ENCODE peak calls at places on chromosomes 11 and 22, in seven cellular contexts. One of them, this sample, is unnamed.
A peak's percentile ranks its signal among the peaks of the same experiment; 100 is the strongest.

GRCh38 chr11:125494987-125495725 is 909 bp downstream of the FEZ1 start:
- DNase-seq in NCI-H774: no peak
- DNase-seq in non-pigmented ciliary epithelial cell: no peak
- DNase-seq in amniotic stem cell: peak; percentile 2
- DNase-seq in activated T-cell treated with anti-CD3 and anti-CD28 coated beads, Interleukin-2, amount 50 U/mL, for 48 hours: peak; percentile 35
- DNase-seq in HFFc6: no peak
- DNase-seq in SK-MEL-5: no peak
- DNase-seq in this sample: no peak

GRCh38 chr22:36337365-36338130 is 50.2 kb downstream of the MYH9 start:
- DNase-seq in non-pigmented ciliary epithelial cell: no peak
- DNase-seq in amniotic stem cell: no peak
- DNase-seq in HFFc6: no peak
- DNase-seq in NCI-H774: no peak
- DNase-seq in activated T-cell treated with anti-CD3 and anti-CD28 coated beads, Interleukin-2, amount 50 U/mL, for 48 hours: no peak
- DNase-seq in SK-MEL-5: no peak
- DNase-seq in this sample: no peak

GRCh38 chr22:26215766-26216165 is 46.5 kb downstream of the SEZ6L start:
- DNase-seq in non-pigmented ciliary epithelial cell: no peak
- DNase-seq in SK-MEL-5: no peak
- DNase-seq in HFFc6: no peak
- DNase-seq in activated T-cell treated with anti-CD3 and anti-CD28 coated beads, Interleukin-2, amount 50 U/mL, for 48 hours: no peak
- DNase-seq in amniotic stem cell: no peak
- DNase-seq in NCI-H774: no peak
- DNase-seq in this sample: no peak

GRCh38 chr11:83042966-83043711 is 28.6 kb downstream of the RAB30 start:
- DNase-seq in SK-MEL-5: peak; percentile 88
- DNase-seq in activated T-cell treated with anti-CD3 and anti-CD28 coated beads, Interleukin-2, amount 50 U/mL, for 48 hours: no peak
- DNase-seq in amniotic stem cell: no peak
- DNase-seq in non-pigmented ciliary epithelial cell: no peak
- DNase-seq in HFFc6: peak; percentile 17
- DNase-seq in NCI-H774: no peak
- DNase-seq in this sample: no peak

GRCh38 chr11:112025682-112026081 is 474 bp downstream of the DLAT start:
- DNase-seq in HFFc6: peak; percentile 13
- DNase-seq in amniotic stem cell: no peak
- DNase-seq in NCI-H774: no peak
- DNase-seq in SK-MEL-5: no peak
- DNase-seq in non-pigmented ciliary epithelial cell: no peak
- DNase-seq in activated T-cell treated with anti-CD3 and anti-CD28 coated beads, Interleukin-2, amount 50 U/mL, for 48 hours: no peak
- DNase-seq in this sample: no peak

GRCh38 chr22:50546326-50547230 is 879 bp downstream of the KLHDC7B start:
- DNase-seq in NCI-H774: no peak
- DNase-seq in activated T-cell treated with anti-CD3 and anti-CD28 coated beads, Interleukin-2, amount 50 U/mL, for 48 hours: no peak
- DNase-seq in SK-MEL-5: no peak
- DNase-seq in HFFc6: no peak
- DNase-seq in non-pigmented ciliary epithelial cell: no peak
- DNase-seq in amniotic stem cell: no peak
- DNase-seq in this sample: no peak

GRCh38 chr11:72245232-72245816 is 1.3 kb upstream of the PHOX2A start:
- DNase-seq in amniotic stem cell: no peak
- DNase-seq in NCI-H774: no peak
- DNase-seq in HFFc6: no peak
- DNase-seq in SK-MEL-5: no peak
- DNase-seq in non-pigmented ciliary epithelial cell: no peak
- DNase-seq in activated T-cell treated with anti-CD3 and anti-CD28 coated beads, Interleukin-2, amount 50 U/mL, for 48 hours: no peak
- DNase-seq in this sample: no peak

GRCh38 chr11:119306373-119306890 is 10.5 kb downstream of the MCAM start:
- DNase-seq in SK-MEL-5: peak; percentile 73
- DNase-seq in activated T-cell treated with anti-CD3 and anti-CD28 coated beads, Interleukin-2, amount 50 U/mL, for 48 hours: peak; percentile 54
- DNase-seq in HFFc6: no peak
- DNase-seq in amniotic stem cell: no peak
- DNase-seq in NCI-H774: no peak
- DNase-seq in non-pigmented ciliary epithelial cell: no peak
- DNase-seq in this sample: no peak

GRCh38 chr11:59754859-59755700 is at the start of gene STX3:
- DNase-seq in NCI-H774: peak; percentile 52
- DNase-seq in HFFc6: peak; percentile 85
- DNase-seq in non-pigmented ciliary epithelial cell: no peak
- DNase-seq in amniotic stem cell: peak; percentile 17
- DNase-seq in SK-MEL-5: peak; percentile 67
- DNase-seq in activated T-cell treated with anti-CD3 and anti-CD28 coated beads, Interleukin-2, amount 50 U/mL, for 48 hours: peak; percentile 77
- DNase-seq in this sample: peak; percentile 35

GRCh38 chr22:29503811-29504372 is 23.9 kb downstream of the NEFH start:
- DNase-seq in NCI-H774: no peak
- DNase-seq in SK-MEL-5: peak; percentile 29
- DNase-seq in activated T-cell treated with anti-CD3 and anti-CD28 coated beads, Interleukin-2, amount 50 U/mL, for 48 hours: no peak
- DNase-seq in non-pigmented ciliary epithelial cell: peak; percentile 37
- DNase-seq in HFFc6: peak; percentile 69
- DNase-seq in amniotic stem cell: peak; percentile 42
- DNase-seq in this sample: no peak

GRCh38 chr11:131827440-131827839 is 457.0 kb downstream of the NTM start:
- DNase-seq in activated T-cell treated with anti-CD3 and anti-CD28 coated beads, Interleukin-2, amount 50 U/mL, for 48 hours: no peak
- DNase-seq in non-pigmented ciliary epithelial cell: no peak
- DNase-seq in NCI-H774: no peak
- DNase-seq in SK-MEL-5: no peak
- DNase-seq in amniotic stem cell: no peak
- DNase-seq in HFFc6: no peak
- DNase-seq in this sample: no peak

GRCh38 chr22:42645341-42645937 is 3.8 kb downstream of the CYB5R3 start:
- DNase-seq in SK-MEL-5: no peak
- DNase-seq in activated T-cell treated with anti-CD3 and anti-CD28 coated beads, Interleukin-2, amount 50 U/mL, for 48 hours: no peak
- DNase-seq in amniotic stem cell: no peak
- DNase-seq in HFFc6: no peak
- DNase-seq in NCI-H774: no peak
- DNase-seq in non-pigmented ciliary epithelial cell: no peak
- DNase-seq in this sample: no peak

GRCh38 chr11:61601512-61601911 is 20.6 kb upstream of the SYT7 start:
- DNase-seq in SK-MEL-5: no peak
- DNase-seq in NCI-H774: peak; percentile 75
- DNase-seq in non-pigmented ciliary epithelial cell: no peak
- DNase-seq in amniotic stem cell: no peak
- DNase-seq in HFFc6: no peak
- DNase-seq in activated T-cell treated with anti-CD3 and anti-CD28 coated beads, Interleukin-2, amount 50 U/mL, for 48 hours: no peak
- DNase-seq in this sample: no peak

GRCh38 chr11:47496808-47497207 is 47.9 kb upstream of the RAPSN start:
- DNase-seq in NCI-H774: no peak
- DNase-seq in HFFc6: no peak
- DNase-seq in SK-MEL-5: no peak
- DNase-seq in amniotic stem cell: no peak
- DNase-seq in activated T-cell treated with anti-CD3 and anti-CD28 coated beads, Interleukin-2, amount 50 U/mL, for 48 hours: no peak
- DNase-seq in non-pigmented ciliary epithelial cell: no peak
- DNase-seq in this sample: no peak

GRCh38 chr11:63892233-63892632 is 24.7 kb downstream of the RCOR2 start:
- DNase-seq in non-pigmented ciliary epithelial cell: no peak
- DNase-seq in activated T-cell treated with anti-CD3 and anti-CD28 coated beads, Interleukin-2, amount 50 U/mL, for 48 hours: no peak
- DNase-seq in SK-MEL-5: no peak
- DNase-seq in HFFc6: peak; percentile 24
- DNase-seq in amniotic stem cell: no peak
- DNase-seq in NCI-H774: no peak
- DNase-seq in this sample: no peak

GRCh38 chr11:1776331-1776851 is 12.7 kb upstream of the CTSD start:
- DNase-seq in NCI-H774: no peak
- DNase-seq in HFFc6: no peak
- DNase-seq in activated T-cell treated with anti-CD3 and anti-CD28 coated beads, Interleukin-2, amount 50 U/mL, for 48 hours: no peak
- DNase-seq in non-pigmented ciliary epithelial cell: no peak
- DNase-seq in SK-MEL-5: no peak
- DNase-seq in amniotic stem cell: no peak
- DNase-seq in this sample: no peak

GRCh38 chr11:10925149-10925926 is 67.5 kb upstream of the ZBED5 start:
- DNase-seq in SK-MEL-5: no peak
- DNase-seq in NCI-H774: no peak
- DNase-seq in HFFc6: no peak
- DNase-seq in non-pigmented ciliary epithelial cell: no peak
- DNase-seq in activated T-cell treated with anti-CD3 and anti-CD28 coated beads, Interleukin-2, amount 50 U/mL, for 48 hours: no peak
- DNase-seq in amniotic stem cell: no peak
- DNase-seq in this sample: no peak

GRCh38 chr11:22730319-22730718 is 63.9 kb downstream of the GAS2 start:
- DNase-seq in activated T-cell treated with anti-CD3 and anti-CD28 coated beads, Interleukin-2, amount 50 U/mL, for 48 hours: no peak
- DNase-seq in amniotic stem cell: no peak
- DNase-seq in NCI-H774: no peak
- DNase-seq in non-pigmented ciliary epithelial cell: no peak
- DNase-seq in SK-MEL-5: peak; percentile 62
- DNase-seq in HFFc6: no peak
- DNase-seq in this sample: no peak

GRCh38 chr11:66466225-66467033 is at the start of gene PELI3:
- DNase-seq in SK-MEL-5: peak; percentile 82
- DNase-seq in amniotic stem cell: peak; percentile 66
- DNase-seq in NCI-H774: peak; percentile 90
- DNase-seq in activated T-cell treated with anti-CD3 and anti-CD28 coated beads, Interleukin-2, amount 50 U/mL, for 48 hours: peak; percentile 97
- DNase-seq in HFFc6: peak; percentile 79
- DNase-seq in non-pigmented ciliary epithelial cell: peak; percentile 49
- DNase-seq in this sample: peak; percentile 85

GRCh38 chr11:46456676-46457432 is 65.3 kb upstream of the CHRM4 start:
- DNase-seq in HFFc6: no peak
- DNase-seq in SK-MEL-5: no peak
- DNase-seq in amniotic stem cell: no peak
- DNase-seq in activated T-cell treated with anti-CD3 and anti-CD28 coated beads, Interleukin-2, amount 50 U/mL, for 48 hours: no peak
- DNase-seq in NCI-H774: no peak
- DNase-seq in non-pigmented ciliary epithelial cell: no peak
- DNase-seq in this sample: no peak

GRCh38 chr22:35174398-35174797 is 82.9 kb upstream of the HMGXB4 start:
- DNase-seq in activated T-cell treated with anti-CD3 and anti-CD28 coated beads, Interleukin-2, amount 50 U/mL, for 48 hours: no peak
- DNase-seq in HFFc6: no peak
- DNase-seq in SK-MEL-5: no peak
- DNase-seq in non-pigmented ciliary epithelial cell: no peak
- DNase-seq in NCI-H774: no peak
- DNase-seq in amniotic stem cell: no peak
- DNase-seq in this sample: no peak

GRCh38 chr11:1907955-1908354 is 11.5 kb upstream of the TNNT3 start:
- DNase-seq in HFFc6: no peak
- DNase-seq in non-pigmented ciliary epithelial cell: no peak
- DNase-seq in amniotic stem cell: no peak
- DNase-seq in activated T-cell treated with anti-CD3 and anti-CD28 coated beads, Interleukin-2, amount 50 U/mL, for 48 hours: no peak
- DNase-seq in SK-MEL-5: no peak
- DNase-seq in NCI-H774: no peak
- DNase-seq in this sample: no peak

GRCh38 chr22:46201059-46201757 is 48.9 kb downstream of the CDPF1 start:
- DNase-seq in NCI-H774: no peak
- DNase-seq in HFFc6: no peak
- DNase-seq in amniotic stem cell: no peak
- DNase-seq in activated T-cell treated with anti-CD3 and anti-CD28 coated beads, Interleukin-2, amount 50 U/mL, for 48 hours: no peak
- DNase-seq in non-pigmented ciliary epithelial cell: no peak
- DNase-seq in SK-MEL-5: peak; percentile 68
- DNase-seq in this sample: peak; percentile 33

GRCh38 chr22:40310081-40310770 is 36.1 kb upstream of the ADSL start:
- DNase-seq in HFFc6: peak; percentile 85
- DNase-seq in amniotic stem cell: peak; percentile 53
- DNase-seq in NCI-H774: no peak
- DNase-seq in activated T-cell treated with anti-CD3 and anti-CD28 coated beads, Interleukin-2, amount 50 U/mL, for 48 hours: no peak
- DNase-seq in non-pigmented ciliary epithelial cell: peak; percentile 67
- DNase-seq in SK-MEL-5: peak; percentile 83
- DNase-seq in this sample: no peak